ENCODE peak calls at places on chromosomes 3 and 15, in six cellular contexts. B is H1, D is WTC11, M is HCT116, G is GM12878, L is HepG2. W is an unnamed sample.

GRCh38 chr15:33543957-33544356 is 233.2 kb downstream of the RYR3 start:
- DNase-seq in B (no peak), D (no peak), M (no peak), G (no peak), L (no peak), W (no peak)

GRCh38 chr3:60461199-60461598 is 790.1 kb downstream of the FHIT start:
- DNase-seq in B (no peak), D (no peak), M (no peak), G (no peak), L (no peak), W (no peak)

GRCh38 chr3:122975163-122975923 is 52.2 kb downstream of the SEMA5B start:
- DNase-seq in B (no peak), D (peak; percentile 30), M (no peak), G (no peak), L (no peak), W (no peak)

GRCh38 chr3:30775070-30775469 is 119.4 kb downstream of the GADL1 start:
- DNase-seq in B (no peak), D (no peak), M (no peak), G (no peak), L (no peak), W (no peak)

GRCh38 chr3:127751782-127752181 is 70.5 kb downstream of the MGLL start:
- DNase-seq in B (no peak), D (no peak), M (no peak), G (no peak), L (no peak), W (no peak)

GRCh38 chr3:195595778-195596531 is 12.2 kb upstream of the APOD start:
- DNase-seq in B (no peak), D (no peak), M (no peak), G (no peak), L (no peak), W (no peak)

GRCh38 chr3:23490459-23490858 is 287.3 kb downstream of the UBE2E2 start:
- DNase-seq in B (no peak), D (no peak), M (no peak), G (no peak), L (no peak), W (no peak)

GRCh38 chr3:151686257-151686656 is 47.5 kb upstream of the AADACL2 start:
- DNase-seq in B (no peak), D (no peak), M (no peak), G (no peak), L (no peak), W (peak; percentile 56)

GRCh38 chr3:125615256-125615655 is 20.0 kb upstream of the OSBPL11 start:
- DNase-seq in B (no peak), D (no peak), M (no peak), G (no peak), L (no peak), W (no peak)

GRCh38 chr3:160152638-160153037 is 72.6 kb upstream of the C3orf80 start:
- DNase-seq in B (no peak), D (no peak), M (no peak), G (no peak), L (no peak), W (no peak)

GRCh38 chr3:151293127-151293526 is 14.8 kb upstream of the P2RY14 start:
- DNase-seq in B (no peak), D (no peak), M (no peak), G (no peak), L (no peak), W (no peak)

GRCh38 chr3:42745291-42745745 is 27.7 kb downstream of the CCDC13 start:
- DNase-seq in B (no peak), D (no peak), M (no peak), G (no peak), L (no peak), W (no peak)

GRCh38 chr3:107987036-107987557 is 103.7 kb downstream of the CD47 start:
- DNase-seq in B (no peak), D (no peak), M (peak; percentile 24), G (no peak), L (peak; percentile 46), W (no peak)

GRCh38 chr3:66603161-66603611 is 102.4 kb upstream of the LRIG1 start:
- DNase-seq in B (no peak), D (no peak), M (no peak), G (no peak), L (no peak), W (no peak)

GRCh38 chr3:36319683-36320082 is 60.6 kb upstream of the STAC start:
- DNase-seq in B (no peak), D (no peak), M (no peak), G (no peak), L (no peak), W (no peak)

GRCh38 chr15:79919749-79920511 is 23.1 kb upstream of the MTHFS start:
- DNase-seq in B (no peak), D (no peak), M (no peak), G (no peak), L (no peak), W (no peak)

GRCh38 chr3:197270558-197271317 is 27.7 kb downstream of the DLG1 start:
- DNase-seq in B (no peak), D (no peak), M (no peak), G (no peak), L (peak; percentile 70), W (no peak)

GRCh38 chr3:141680620-141681389 is 57.3 kb upstream of the RNF7 start:
- DNase-seq in B (no peak), D (peak; percentile 29), M (no peak), G (no peak), L (no peak), W (peak; percentile 45)

GRCh38 chr15:85554852-85555521 is 174.6 kb downstream of the AKAP13 start:
- DNase-seq in B (no peak), D (no peak), M (no peak), G (no peak), L (no peak), W (no peak)

GRCh38 chr3:136173939-136174338 is 22.2 kb downstream of the MSL2 start:
- DNase-seq in B (no peak), D (no peak), M (no peak), G (no peak), L (no peak), W (no peak)

GRCh38 chr15:33243869-33244268 is 49.4 kb upstream of the FMN1 start:
- DNase-seq in B (no peak), D (no peak), M (no peak), G (no peak), L (peak; percentile 44), W (no peak)

GRCh38 chr3:180693656-180694055 is 14.4 kb upstream of the CCDC39 start:
- DNase-seq in B (no peak), D (no peak), M (no peak), G (no peak), L (no peak), W (no peak)

GRCh38 chr15:81292516-81293001 is 31.4 kb downstream of the STARD5 start:
- DNase-seq in B (no peak), D (no peak), M (no peak), G (peak; percentile 74), L (no peak), W (no peak)

GRCh38 chr15:50229336-50229735 is 36.2 kb downstream of the HDC start:
- DNase-seq in B (no peak), D (no peak), M (no peak), G (no peak), L (no peak), W (no peak)

GRCh38 chr3:127721536-127721935 is 48.8 kb downstream of the ABTB1 start:
- DNase-seq in B (no peak), D (no peak), M (no peak), G (no peak), L (no peak), W (no peak)

GRCh38 chr15:45910671-45911070 is 275.8 kb downstream of the SQOR start:
- DNase-seq in B (no peak), D (no peak), M (no peak), G (no peak), L (no peak), W (no peak)

GRCh38 chr3:23807161-23808015 is 1.6 kb downstream of the UBE2E1 start:
- DNase-seq in B (no peak), D (no peak), M (no peak), G (no peak), L (no peak), W (no peak)

GRCh38 chr3:149736180-149737100 is 15.8 kb downstream of the COMMD2 start:
- DNase-seq in B (no peak), D (no peak), M (peak; percentile 40), G (no peak), L (peak; percentile 67), W (no peak)

GRCh38 chr15:43168192-43169107 is 16.8 kb upstream of the CCNDBP1 start:
- DNase-seq in B (no peak), D (no peak), M (no peak), G (no peak), L (no peak), W (no peak)

GRCh38 chr15:42152196-42152920 is 4.1 kb downstream of the PLA2G4F start:
- DNase-seq in B (no peak), D (no peak), M (no peak), G (no peak), L (no peak), W (no peak)
- TF ChIP-seq ATF3 in B (no peak), D (no peak), M (no peak), G (no peak), L (no peak), W (no peak)

GRCh38 chr3:185930393-185931107 is 7.3 kb downstream of the TRA2B start:
- DNase-seq in B (no peak), D (no peak), M (no peak), G (no peak), L (no peak), W (no peak)

GRCh38 chr3:185927501-185928200 is 10.2 kb downstream of the TRA2B start:
- DNase-seq in B (no peak), D (no peak), M (no peak), G (no peak), L (peak; percentile 46), W (no peak)

GRCh38 chr3:185929192-185930151 is 8.3 kb downstream of the TRA2B start:
- DNase-seq in B (no peak), D (no peak), M (no peak), G (no peak), L (no peak), W (peak; percentile 55)

GRCh38 chr3:185926445-185926844 is 11.4 kb downstream of the TRA2B start:
- DNase-seq in B (no peak), D (no peak), M (no peak), G (no peak), L (no peak), W (no peak)

GRCh38 chr3:185928532-185928931 is 9.3 kb downstream of the TRA2B start:
- DNase-seq in B (no peak), D (no peak), M (no peak), G (no peak), L (no peak), W (no peak)
- TF ChIP-seq ATF3 in B (no peak), D (no peak), M (no peak), G (no peak), L (no peak), W (no peak)

DNA sequence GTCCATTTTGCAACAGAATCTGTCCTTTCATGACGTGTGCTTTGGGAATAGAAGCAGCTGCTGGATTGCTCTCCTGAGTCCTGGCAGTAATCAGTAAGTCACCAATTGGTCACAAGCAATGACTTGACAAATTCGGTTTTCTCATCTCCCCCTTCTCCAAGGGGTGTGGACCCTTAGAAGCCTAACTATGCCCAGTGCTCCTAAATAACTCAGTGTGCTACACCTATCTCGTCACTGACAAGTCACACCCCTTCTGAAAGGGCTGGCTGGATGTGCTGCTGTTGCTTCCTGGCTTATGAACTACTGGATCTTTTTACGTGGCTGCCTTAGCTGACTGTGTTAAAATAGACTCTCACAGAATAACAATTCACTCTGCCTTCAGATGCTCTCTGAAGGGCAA is 1351.5 kb downstream of the ZPLD1 start:
- DNase-seq in B (no peak), D (no peak), M (no peak), G (no peak), L (no peak), W (no peak)
- TF ChIP-seq ATF3 in B (no peak), D (no peak), M (no peak), G (no peak), L (no peak), W (no peak)

GRCh38 chr15:28915041-28915810 is 29.5 kb downstream of the APBA2 start:
- DNase-seq in B (no peak), D (no peak), M (no peak), G (no peak), L (no peak), W (no peak)
- TF ChIP-seq ATF3 in B (no peak), D (no peak), M (no peak), G (no peak), L (no peak), W (no peak)

W was measured in K562.